ENCODE peak calls at places on chromosome 15, in six cellular contexts. One of them, this sample, is unnamed. For H3K27me3 and H3K36me3, the result is how much of the 10 kb centered on the place peaks cover.

GRCh38 chr15:42010434-42010833 is 10.4 kb downstream of the PLA2G4E start:
- DNase-seq in Caco-2: peak
- DNase-seq in transverse colon: no peak
- DNase-seq in upper lobe of right lung: no peak
- DNase-seq in testis: no peak
- DNase-seq in left ventricle myocardium inferior: no peak
- DNase-seq in this sample: no peak

GRCh38 chr15:27414168-27414870 is 443.3 kb downstream of the GABRG3 start:
- DNase-seq in Caco-2: no peak
- DNase-seq in transverse colon: no peak
- DNase-seq in upper lobe of right lung: no peak
- DNase-seq in testis: no peak
- DNase-seq in left ventricle myocardium inferior: no peak
- DNase-seq in this sample: no peak

GRCh38 chr15:69593981-69594966 is 141.7 kb downstream of the RPLP1 start:
- DNase-seq in Caco-2: peak
- DNase-seq in transverse colon: peak
- DNase-seq in upper lobe of right lung: peak
- DNase-seq in testis: peak
- DNase-seq in left ventricle myocardium inferior: peak
- DNase-seq in this sample: no peak

GRCh38 chr15:65302061-65302460 is 2.4 kb upstream of the RNU5B-1 start:
- DNase-seq in Caco-2: no peak
- DNase-seq in transverse colon: no peak
- DNase-seq in upper lobe of right lung: no peak
- DNase-seq in testis: no peak
- DNase-seq in left ventricle myocardium inferior: no peak
- DNase-seq in this sample: no peak

GRCh38 chr15:66751579-66751978 is 49.5 kb downstream of the SMAD6 start:
- DNase-seq in Caco-2: no peak
- DNase-seq in transverse colon: no peak
- DNase-seq in upper lobe of right lung: peak
- DNase-seq in testis: no peak
- DNase-seq in left ventricle myocardium inferior: no peak
- DNase-seq in this sample: peak

GRCh38 chr15:57235865-57236264 is 140.4 kb upstream of the CGNL1 start:
- DNase-seq in Caco-2: peak
- DNase-seq in transverse colon: no peak
- DNase-seq in upper lobe of right lung: no peak
- DNase-seq in testis: no peak
- DNase-seq in left ventricle myocardium inferior: no peak
- DNase-seq in this sample: peak

GRCh38 chr15:30675126-30675525 is 49.2 kb downstream of the ARHGAP11B start:
- DNase-seq in Caco-2: no peak
- DNase-seq in transverse colon: no peak
- DNase-seq in upper lobe of right lung: no peak
- DNase-seq in testis: no peak
- DNase-seq in left ventricle myocardium inferior: no peak
- DNase-seq in this sample: no peak

GRCh38 chr15:89121414-89121813 is 33.2 kb downstream of the ABHD2 start:
- DNase-seq in Caco-2: peak
- DNase-seq in transverse colon: peak
- DNase-seq in upper lobe of right lung: no peak
- DNase-seq in testis: no peak
- DNase-seq in left ventricle myocardium inferior: no peak
- DNase-seq in this sample: no peak

GRCh38 chr15:59536553-59536952 is 75.0 kb upstream of the GCNT3 start:
- DNase-seq in Caco-2: no peak
- DNase-seq in transverse colon: no peak
- DNase-seq in upper lobe of right lung: no peak
- DNase-seq in testis: no peak
- DNase-seq in left ventricle myocardium inferior: no peak
- DNase-seq in this sample: no peak

GRCh38 chr15:59616390-59616789 is 4.8 kb downstream of the GCNT3 start:
- DNase-seq in Caco-2: peak
- DNase-seq in transverse colon: peak
- DNase-seq in upper lobe of right lung: no peak
- DNase-seq in testis: no peak
- DNase-seq in left ventricle myocardium inferior: no peak
- DNase-seq in this sample: no peak

GRCh38 chr15:99443056-99443756 is 122.6 kb upstream of the MEF2A start:
- DNase-seq in Caco-2: no peak
- DNase-seq in transverse colon: no peak
- DNase-seq in upper lobe of right lung: peak
- DNase-seq in testis: no peak
- DNase-seq in left ventricle myocardium inferior: no peak
- DNase-seq in this sample: peak

GRCh38 chr15:95646484-95646883 is 684.0 kb upstream of the NR2F2 start:
- DNase-seq in Caco-2: no peak
- DNase-seq in transverse colon: no peak
- DNase-seq in upper lobe of right lung: no peak
- DNase-seq in testis: no peak
- DNase-seq in left ventricle myocardium inferior: no peak
- DNase-seq in this sample: no peak

GRCh38 chr15:69660658-69661405 is 208.2 kb downstream of the RPLP1 start:
- DNase-seq in Caco-2: no peak
- DNase-seq in transverse colon: no peak
- DNase-seq in upper lobe of right lung: no peak
- DNase-seq in testis: no peak
- DNase-seq in left ventricle myocardium inferior: no peak
- DNase-seq in this sample: no peak

GRCh38 chr15:90646662-90647305 is 70.4 kb upstream of the BLM start:
- DNase-seq in Caco-2: no peak
- DNase-seq in transverse colon: no peak
- DNase-seq in upper lobe of right lung: no peak
- DNase-seq in testis: no peak
- DNase-seq in left ventricle myocardium inferior: no peak
- DNase-seq in this sample: no peak

GRCh38 chr15:90305932-90306331 is 40.5 kb downstream of the NGRN start:
- DNase-seq in Caco-2: no peak
- DNase-seq in transverse colon: no peak
- DNase-seq in upper lobe of right lung: no peak
- DNase-seq in testis: no peak
- DNase-seq in left ventricle myocardium inferior: no peak
- DNase-seq in this sample: no peak

GRCh38 chr15:80970018-80970657 is 19.5 kb downstream of the MESD start:
- DNase-seq in Caco-2: peak
- DNase-seq in transverse colon: peak
- DNase-seq in upper lobe of right lung: no peak
- DNase-seq in testis: peak
- DNase-seq in left ventricle myocardium inferior: peak
- DNase-seq in this sample: peak

GRCh38 chr15:77417642-77418041 is 2.3 kb downstream of the PEAK1 start:
- DNase-seq in Caco-2: no peak
- DNase-seq in transverse colon: no peak
- DNase-seq in upper lobe of right lung: no peak
- DNase-seq in testis: no peak
- DNase-seq in left ventricle myocardium inferior: no peak
- DNase-seq in this sample: no peak

GRCh38 chr15:67736810-67737209 is 88.5 kb upstream of the SKOR1 start:
- DNase-seq in Caco-2: no peak
- DNase-seq in transverse colon: no peak
- DNase-seq in upper lobe of right lung: no peak
- DNase-seq in testis: no peak
- DNase-seq in left ventricle myocardium inferior: no peak
- DNase-seq in this sample: no peak

GRCh38 chr15:59492389-59493377 is 54.7 kb downstream of the FAM81A start:
- DNase-seq in Caco-2: peak
- DNase-seq in transverse colon: peak
- DNase-seq in upper lobe of right lung: no peak
- DNase-seq in testis: peak
- DNase-seq in left ventricle myocardium inferior: peak
- DNase-seq in this sample: peak

GRCh38 chr15:60328852-60329443 is 68.8 kb downstream of the ANXA2 start:
- DNase-seq in Caco-2: peak
- DNase-seq in transverse colon: no peak
- DNase-seq in upper lobe of right lung: no peak
- DNase-seq in testis: peak
- DNase-seq in left ventricle myocardium inferior: no peak
- DNase-seq in this sample: peak

GRCh38 chr15:74384566-74385441 is 17.4 kb upstream of the CYP11A1 start:
- DNase-seq in Caco-2: no peak
- DNase-seq in transverse colon: peak
- DNase-seq in upper lobe of right lung: no peak
- DNase-seq in testis: no peak
- DNase-seq in left ventricle myocardium inferior: no peak
- DNase-seq in this sample: no peak

GRCh38 chr15:65396283-65396964 is 18.6 kb upstream of the IGDCC3 start:
- DNase-seq in Caco-2: no peak
- DNase-seq in transverse colon: no peak
- DNase-seq in upper lobe of right lung: no peak
- DNase-seq in testis: no peak
- DNase-seq in left ventricle myocardium inferior: no peak
- DNase-seq in this sample: no peak

GRCh38 chr15:51887887-51888592 is 58.6 kb downstream of the TMOD3 start:
- DNase-seq in Caco-2: no peak
- DNase-seq in transverse colon: no peak
- DNase-seq in upper lobe of right lung: no peak
- DNase-seq in testis: no peak
- DNase-seq in left ventricle myocardium inferior: no peak
- DNase-seq in this sample: no peak

GRCh38 chr15:51589881-51590570 is 32.5 kb downstream of the DMXL2 start:
- DNase-seq in Caco-2: no peak
- DNase-seq in transverse colon: no peak
- DNase-seq in upper lobe of right lung: no peak
- DNase-seq in testis: no peak
- DNase-seq in left ventricle myocardium inferior: no peak
- DNase-seq in this sample: no peak

GRCh38 chr15:94131875-94132274 is 99.5 kb upstream of the MCTP2 start:
- DNase-seq in Caco-2: no peak
- DNase-seq in transverse colon: no peak
- DNase-seq in upper lobe of right lung: no peak
- DNase-seq in testis: no peak
- DNase-seq in left ventricle myocardium inferior: no peak
- DNase-seq in this sample: no peak

GRCh38 chr15:94135748-94136147 is 95.6 kb upstream of the MCTP2 start:
- DNase-seq in Caco-2: peak
- DNase-seq in transverse colon: no peak
- DNase-seq in upper lobe of right lung: no peak
- DNase-seq in testis: no peak
- DNase-seq in left ventricle myocardium inferior: no peak
- DNase-seq in this sample: no peak
- TF ChIP-seq CTCF in Caco-2: no peak
- TF ChIP-seq CTCF in transverse colon: no peak
- TF ChIP-seq CTCF in upper lobe of right lung: no peak
- TF ChIP-seq CTCF in testis: no peak
- TF ChIP-seq CTCF in left ventricle myocardium inferior: no peak
- TF ChIP-seq CTCF in this sample: peak

GRCh38 chr15:101452572-101452971 is 36.9 kb downstream of the PCSK6 start:
- DNase-seq in Caco-2: no peak
- DNase-seq in transverse colon: no peak
- DNase-seq in upper lobe of right lung: no peak
- DNase-seq in testis: peak
- DNase-seq in left ventricle myocardium inferior: no peak
- DNase-seq in this sample: peak
- H3K27me3 ChIP-seq in Caco-2: under half
- H3K27me3 ChIP-seq in transverse colon: under half
- H3K27me3 ChIP-seq in upper lobe of right lung: under half
- H3K27me3 ChIP-seq in testis: under half
- H3K27me3 ChIP-seq in left ventricle myocardium inferior: under half
- H3K27me3 ChIP-seq in this sample: under half

DNA sequence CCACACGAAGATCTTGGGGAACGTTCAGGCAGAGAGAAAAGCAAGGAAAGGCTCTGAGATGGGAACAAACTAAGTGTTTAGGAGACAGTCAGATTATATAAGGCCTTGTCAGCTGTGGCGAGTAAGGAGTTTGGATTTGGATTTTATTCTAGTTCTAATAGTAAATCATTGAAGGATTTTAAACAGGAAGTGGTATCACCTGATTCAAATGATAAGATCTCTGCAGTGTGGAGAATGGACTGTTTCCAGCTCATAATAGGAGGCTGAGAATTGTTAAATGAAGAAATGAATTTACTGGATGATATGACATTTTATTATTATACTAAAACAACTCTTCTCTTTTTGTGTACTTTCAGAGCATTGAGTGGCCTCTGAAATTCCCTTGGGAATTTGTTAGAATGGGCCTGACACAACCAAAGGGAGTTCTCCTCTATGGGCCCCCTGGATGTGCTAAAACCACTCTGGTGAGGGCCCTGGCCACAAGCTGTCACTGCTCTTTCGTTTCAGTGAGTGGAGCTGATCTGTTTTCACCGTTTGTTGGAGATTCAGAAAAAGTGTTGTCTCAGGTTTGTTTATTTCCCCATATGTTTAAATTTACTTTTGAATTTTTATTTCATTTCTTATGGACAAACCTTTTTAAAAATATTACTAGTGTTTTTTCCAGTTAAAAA is 36.0 kb upstream of the GATM start:
- DNase-seq in Caco-2: no peak
- DNase-seq in transverse colon: no peak
- DNase-seq in upper lobe of right lung: no peak
- DNase-seq in testis: no peak
- DNase-seq in left ventricle myocardium inferior: no peak
- DNase-seq in this sample: no peak
- H3K36me3 ChIP-seq in Caco-2: under half
- H3K36me3 ChIP-seq in transverse colon: under half
- H3K36me3 ChIP-seq in upper lobe of right lung: half or more
- H3K36me3 ChIP-seq in testis: under half
- H3K36me3 ChIP-seq in left ventricle myocardium inferior: half or more
- H3K36me3 ChIP-seq in this sample: half or more

DNA sequence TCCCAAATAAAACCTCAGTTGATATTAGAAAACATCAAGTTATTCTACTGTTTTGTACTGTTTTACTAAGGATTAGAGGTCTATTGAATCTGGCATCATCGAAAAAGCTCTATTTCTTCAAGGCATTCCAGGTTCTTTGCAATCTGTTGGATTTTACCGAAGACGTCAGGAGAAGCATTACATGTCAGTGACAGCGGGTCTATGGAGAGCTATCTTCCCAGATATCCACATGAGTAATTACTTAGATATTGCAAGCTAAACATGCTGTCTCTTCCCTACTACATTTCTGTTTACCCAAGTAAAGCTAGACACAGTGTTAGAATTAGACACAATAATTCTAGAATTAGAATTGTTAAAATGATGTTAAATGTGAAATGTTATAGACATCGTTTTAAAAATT is 10.8 kb upstream of the GOLGA6L2 start:
- DNase-seq in Caco-2: no peak
- DNase-seq in transverse colon: no peak
- DNase-seq in upper lobe of right lung: no peak
- DNase-seq in testis: no peak
- DNase-seq in left ventricle myocardium inferior: no peak
- DNase-seq in this sample: no peak
- TF ChIP-seq CTCF in Caco-2: no peak
- TF ChIP-seq CTCF in transverse colon: no peak
- TF ChIP-seq CTCF in upper lobe of right lung: no peak
- TF ChIP-seq CTCF in testis: no peak
- TF ChIP-seq CTCF in left ventricle myocardium inferior: no peak
- TF ChIP-seq CTCF in this sample: no peak